ENCODE peak calls at places on chromosomes 1 and 21, in four cellular contexts. A, E, C and T are unnamed samples.

GRCh38 chr21:42905195-42905594 is 12.1 kb downstream of the NDUFV3 start:
- DNase-seq in A (no peak), E (no peak), C (no peak), T (no peak)

GRCh38 chr1:111507411-111508201 is 4.2 kb upstream of the ADORA3 start:
- DNase-seq in A (peak), E (peak), C (peak), T (peak)

GRCh38 chr1:3767328-3767925 is 5.1 kb upstream of the SMIM1 start:
- DNase-seq in A (no peak), E (no peak), C (no peak), T (no peak)

GRCh38 chr1:169031566-169032224 is 74.8 kb upstream of the ATP1B1 start:
- DNase-seq in A (no peak), E (no peak), C (no peak), T (no peak)

GRCh38 chr1:67314696-67315095 is 7.0 kb downstream of the IL12RB2 start:
- DNase-seq in A (peak), E (no peak), C (no peak), T (no peak)

GRCh38 chr1:163168053-163168452 is 34.7 kb downstream of the RGS5 start:
- DNase-seq in A (no peak), E (no peak), C (no peak), T (no peak)

GRCh38 chr1:9561429-9561828 is 22.2 kb downstream of the SLC25A33 start:
- DNase-seq in A (peak), E (no peak), C (no peak), T (no peak)

GRCh38 chr1:59738152-59738551 is 76.6 kb upstream of the HOOK1 start:
- DNase-seq in A (no peak), E (peak), C (no peak), T (no peak)

GRCh38 chr1:180397190-180397589 is 105.2 kb downstream of the ACBD6 start:
- DNase-seq in A (no peak), E (no peak), C (no peak), T (no peak)

GRCh38 chr1:47534417-47534816 is 96.6 kb downstream of the FOXD2 start:
- DNase-seq in A (no peak), E (no peak), C (no peak), T (no peak)

GRCh38 chr1:214233856-214234634 is 46.9 kb upstream of the SMYD2 start:
- DNase-seq in A (no peak), E (no peak), C (no peak), T (no peak)

GRCh38 chr1:65020774-65021173 is 54.4 kb upstream of the JAK1 start:
- DNase-seq in A (peak), E (peak), C (no peak), T (no peak)

GRCh38 chr1:8747879-8748825 is 69.3 kb downstream of the RERE start:
- DNase-seq in A (no peak), E (no peak), C (no peak), T (no peak)

GRCh38 chr1:61979729-61980128 is 214.9 kb upstream of the L1TD1 start:
- DNase-seq in A (peak), E (no peak), C (no peak), T (no peak)

GRCh38 chr1:228154685-228155571 is 5.2 kb downstream of the GJC2 start:
- DNase-seq in A (no peak), E (no peak), C (no peak), T (no peak)

DNA sequence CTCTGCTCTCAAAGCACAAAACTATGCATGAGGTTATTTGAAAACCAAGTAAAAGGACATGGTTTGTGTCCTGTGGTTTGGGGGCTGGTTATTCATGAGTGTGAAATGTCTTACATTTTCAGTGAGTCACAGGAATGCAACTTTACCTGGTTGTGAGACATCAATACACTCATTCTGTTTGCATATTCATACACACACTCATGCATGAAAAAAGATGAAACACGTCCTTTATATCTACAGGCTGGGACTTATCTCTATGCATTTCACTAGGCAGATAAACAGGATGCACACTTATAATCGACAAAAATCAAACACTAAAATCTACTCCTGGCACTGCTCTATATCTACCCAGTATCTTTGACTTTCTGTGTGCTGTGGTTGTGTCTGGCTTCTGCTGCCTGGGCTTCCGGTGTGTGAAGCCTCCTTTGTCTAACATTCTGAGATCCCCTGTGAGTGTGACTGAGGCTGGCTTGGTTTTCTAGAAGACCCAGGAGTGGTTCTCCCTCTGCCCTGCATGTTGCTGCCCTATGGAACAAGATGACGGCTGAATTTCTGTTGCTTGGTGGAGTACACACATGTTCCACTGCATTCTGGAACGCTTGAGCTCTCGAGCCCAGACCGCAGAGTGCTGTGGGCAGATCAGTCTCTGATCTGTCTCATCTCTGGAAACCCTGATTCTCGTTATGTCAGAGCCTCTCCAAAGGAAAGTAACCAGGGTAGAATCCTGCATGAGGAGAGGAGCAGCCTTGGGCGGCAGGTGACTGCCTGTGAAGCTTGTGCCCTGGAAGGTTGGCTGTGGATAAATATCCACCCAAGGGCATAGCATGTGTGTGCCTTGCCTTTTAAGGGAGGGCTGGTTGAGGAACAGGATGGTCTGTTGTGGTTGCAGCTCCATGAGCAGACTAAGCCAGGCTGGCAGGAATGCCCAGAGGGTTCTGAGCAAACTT is 19.7 kb upstream of the FASLG start:
- DNase-seq in A (no peak), E (peak), C (peak), T (no peak)
- H2AFZ ChIP-seq in A (peak), E (peak), C (no peak), T (no peak)

GRCh38 chr1:33328817-33329216 is 7.9 kb upstream of the A3GALT2 start:
- DNase-seq in A (no peak), E (no peak), C (no peak), T (no peak)
- TF ChIP-seq CREB1 in A (no peak), E (no peak), C (no peak), T (no peak)

DNA sequence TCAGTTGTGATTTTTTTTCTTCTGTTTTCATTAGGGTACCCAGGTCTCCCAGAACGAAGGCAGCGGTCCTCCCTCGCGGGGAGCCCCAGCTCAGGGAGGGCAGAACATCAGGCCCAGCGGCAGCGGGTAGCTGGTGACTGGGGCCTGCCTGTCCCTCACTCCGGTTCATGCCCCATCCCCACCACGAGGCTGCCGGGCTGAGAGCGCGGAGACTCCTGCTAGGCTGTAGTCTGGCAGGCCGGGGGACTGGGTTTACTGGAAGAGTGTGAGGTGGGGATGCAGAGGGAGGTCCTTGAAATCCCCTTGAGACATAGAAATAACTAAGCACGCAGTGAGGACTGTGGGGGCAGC is 10.5 kb downstream of the BRINP2 start:
- DNase-seq in A (no peak), E (no peak), C (no peak), T (no peak)
- TF ChIP-seq RFX5 in A (no peak), E (no peak), C (no peak), T (no peak)

DNA sequence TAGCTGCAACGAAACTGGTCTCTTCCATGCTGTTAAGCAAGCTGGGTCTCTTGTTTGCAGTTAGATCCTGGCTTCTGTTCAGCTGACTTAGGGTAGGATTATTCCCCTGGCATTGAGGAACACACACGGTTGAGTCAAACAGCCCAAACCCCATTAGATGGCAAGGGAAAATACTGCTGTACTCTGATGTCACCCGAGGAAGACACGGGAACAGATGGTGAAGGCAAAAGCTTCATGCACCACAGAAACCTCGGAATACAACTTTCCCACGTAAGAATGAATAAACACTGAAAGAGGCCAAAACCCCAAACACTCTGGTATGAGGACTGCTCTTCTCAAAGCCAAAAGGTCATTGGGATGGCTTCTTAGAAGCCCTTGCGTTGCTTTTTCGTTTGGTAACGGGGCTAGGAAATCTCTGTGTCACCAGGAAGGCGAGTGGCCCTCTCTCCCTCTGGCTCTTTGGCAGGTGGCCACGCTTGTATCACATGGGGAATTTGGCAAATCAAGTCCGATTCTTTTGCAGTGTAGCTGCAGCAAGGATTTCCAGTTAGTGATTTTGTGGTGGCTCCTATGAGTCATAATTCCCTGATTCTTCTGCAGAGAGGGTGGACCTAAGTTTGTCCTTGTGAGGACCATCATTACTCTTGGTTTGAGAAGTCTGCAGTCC is 16.7 kb upstream of the LYST start:
- DNase-seq in A (no peak), E (no peak), C (peak), T (no peak)
- H2AFZ ChIP-seq in A (no peak), E (peak), C (peak), T (peak)